ENCODE peak calls at places on chromosomes 12 and 14, in five cellular contexts. H is effector memory CD4-positive, alpha-beta T cell; F is AG08395; G is iPS-NIHi11; C is SK-N-SH. N is an unnamed sample.

GRCh38 chr14:51691176-51691575 is 39.5 kb downstream of the FRMD6 start:
- DNase-seq in G (no peak), F (peak), H (no peak), C (no peak), N (peak)

GRCh38 chr12:229441-230191 is 15.7 kb upstream of the SLC6A12 start:
- DNase-seq in C (no peak), F (no peak), H (no peak), G (no peak), N (no peak)

GRCh38 chr12:13183621-13184020 is 12.9 kb upstream of the EMP1 start:
- DNase-seq in C (no peak), G (no peak), F (no peak), H (no peak), N (no peak)

GRCh38 chr14:104119119-104119699 is 19.2 kb upstream of the KIF26A start:
- DNase-seq in F (no peak), G (no peak), H (no peak), C (no peak), N (no peak)

GRCh38 chr12:6925543-6926279 is 2.0 kb upstream of the ATN1 start:
- DNase-seq in H (no peak), F (peak), C (peak), G (peak), N (peak)

GRCh38 chr12:81617915-81618314 is 141.2 kb downstream of the PPFIA2 start:
- DNase-seq in C (no peak), F (no peak), H (no peak), G (no peak), N (no peak)

GRCh38 chr14:104968153-104968527 is 10.0 kb downstream of the AHNAK2 start:
- DNase-seq in F (peak), H (no peak), C (peak), G (peak), N (peak)

GRCh38 chr12:132559652-132560420 is 50.5 kb downstream of the LRCOL1 start:
- DNase-seq in G (peak), C (peak), H (peak), F (peak), N (peak)

GRCh38 chr12:28083816-28084678 is 106.2 kb upstream of the CCDC91 start:
- DNase-seq in G (no peak), C (no peak), F (peak), H (no peak), N (peak)

GRCh38 chr12:69884386-69884785 is 59.4 kb downstream of the MYRFL start:
- DNase-seq in C (no peak), H (no peak), F (no peak), G (no peak), N (no peak)

GRCh38 chr14:64296561-64296960 is 2.4 kb upstream of the ESR2 start:
- DNase-seq in H (no peak), C (no peak), F (no peak), G (no peak), N (no peak)

GRCh38 chr12:62656576-62657362 is 190.1 kb downstream of the MON2 start:
- DNase-seq in H (no peak), C (no peak), G (no peak), F (no peak), N (no peak)

N was measured in AG10803.